ENCODE peak calls at places on chromosomes 13 and 19, in nine cellular contexts. Y is A673, F is Peyer's patch, L is MCF 10A, C is WTC11, D is endodermal cell, H is AG09319, E is epithelial cell of esophagus, S is ascending aorta. O is an unnamed sample.

GRCh38 chr13:113860579-113861432 is 3.1 kb downstream of the GAS6 start:
- DNase-seq in D (peak; percentile 94), E (no peak), L (no peak), S (no peak), F (no peak), C (peak; percentile 80), Y (no peak), H (no peak), O (no peak)

GRCh38 chr13:54424344-54424743 is 1395.7 kb downstream of the OLFM4 start:
- DNase-seq in H (no peak), F (no peak), C (no peak), D (peak; percentile 44), Y (no peak), S (no peak), E (no peak), L (no peak), O (no peak)

GRCh38 chr13:85603735-85604134 is 195.5 kb downstream of the SLITRK6 start:
- DNase-seq in C (no peak), D (no peak), F (no peak), Y (no peak), H (no peak), S (no peak), L (no peak), E (no peak), O (no peak)

GRCh38 chr13:97329331-97329730 is 104.6 kb upstream of the RAP2A start:
- DNase-seq in H (no peak), L (no peak), E (no peak), D (no peak), Y (no peak), S (no peak), C (no peak), F (no peak), O (no peak)

GRCh38 chr19:13995017-13995728 is 10.9 kb downstream of the RFX1 start:
- DNase-seq in L (no peak), Y (no peak), D (no peak), F (no peak), S (no peak), C (no peak), H (peak; percentile 19), E (no peak), O (no peak)

GRCh38 chr19:44640518-44640917 is 3.2 kb upstream of the PVR start:
- DNase-seq in C (no peak), Y (no peak), H (peak; percentile 58), F (no peak), S (no peak), D (no peak), E (peak; percentile 36), L (peak; percentile 95), O (no peak)

GRCh38 chr13:97194473-97194872 is 27.7 kb upstream of the MBNL2 start:
- DNase-seq in H (no peak), C (no peak), D (no peak), L (no peak), S (no peak), F (no peak), E (peak; percentile 74), Y (no peak), O (no peak)

GRCh38 chr13:28059214-28059613 is 41.2 kb downstream of the FLT3 start:
- DNase-seq in Y (peak; percentile 31), S (no peak), D (peak; percentile 88), H (no peak), F (peak; percentile 52), E (peak; percentile 49), L (peak; percentile 59), C (peak; percentile 65), O (no peak)

GRCh38 chr13:94128430-94128829 is 351.1 kb downstream of the DCT start:
- DNase-seq in D (no peak), Y (no peak), C (no peak), F (no peak), S (no peak), L (no peak), E (no peak), H (no peak), O (no peak)

GRCh38 chr19:19540707-19541515 is 2.8 kb downstream of the CILP2 start:
- DNase-seq in E (peak; percentile 80), S (no peak), D (peak; percentile 97), F (peak; percentile 73), L (peak; percentile 46), H (no peak), C (peak; percentile 98), Y (peak; percentile 59), O (no peak)

GRCh38 chr13:90049989-90050671 is 1297.4 kb upstream of the MIR17HG start:
- DNase-seq in S (no peak), L (no peak), Y (peak; percentile 25), F (no peak), D (no peak), H (no peak), C (no peak), E (no peak), O (no peak)

GRCh38 chr19:58001895-58002369 is 688 bp downstream of the ZNF606 start:
- DNase-seq in Y (peak; percentile 50), D (no peak), L (no peak), E (peak; percentile 29), H (no peak), S (no peak), C (no peak), F (no peak), O (no peak)

GRCh38 chr19:1811942-1812425 is at the start of gene ATP8B3:
- DNase-seq in Y (no peak), L (no peak), E (no peak), H (no peak), D (no peak), F (peak; percentile 75), C (no peak), S (no peak), O (no peak)
- TF ChIP-seq CTCF in Y (peak; percentile 32), L (no peak), E (no peak), H (peak; percentile 5), D (peak; percentile 54), F (no peak), C (no peak), S (no peak), O (peak; percentile 22)

GRCh38 chr19:7841751-7842660 is 12.0 kb downstream of the EVI5L start:
- DNase-seq in H (no peak), E (no peak), D (no peak), L (no peak), F (no peak), C (no peak), Y (no peak), S (no peak), O (no peak)

GRCh38 chr19:7843521-7843920 is 13.5 kb downstream of the EVI5L start:
- DNase-seq in H (no peak), F (no peak), C (no peak), E (no peak), L (no peak), S (no peak), D (no peak), Y (no peak), O (no peak)

GRCh38 chr19:7840629-7841028 is 10.6 kb downstream of the EVI5L start:
- DNase-seq in S (no peak), C (no peak), F (no peak), D (no peak), Y (no peak), L (no peak), H (no peak), E (no peak), O (no peak)

GRCh38 chr19:7844405-7844804 is 14.4 kb downstream of the EVI5L start:
- DNase-seq in L (no peak), F (no peak), E (no peak), H (no peak), S (no peak), Y (no peak), D (no peak), C (no peak), O (no peak)

DNA sequence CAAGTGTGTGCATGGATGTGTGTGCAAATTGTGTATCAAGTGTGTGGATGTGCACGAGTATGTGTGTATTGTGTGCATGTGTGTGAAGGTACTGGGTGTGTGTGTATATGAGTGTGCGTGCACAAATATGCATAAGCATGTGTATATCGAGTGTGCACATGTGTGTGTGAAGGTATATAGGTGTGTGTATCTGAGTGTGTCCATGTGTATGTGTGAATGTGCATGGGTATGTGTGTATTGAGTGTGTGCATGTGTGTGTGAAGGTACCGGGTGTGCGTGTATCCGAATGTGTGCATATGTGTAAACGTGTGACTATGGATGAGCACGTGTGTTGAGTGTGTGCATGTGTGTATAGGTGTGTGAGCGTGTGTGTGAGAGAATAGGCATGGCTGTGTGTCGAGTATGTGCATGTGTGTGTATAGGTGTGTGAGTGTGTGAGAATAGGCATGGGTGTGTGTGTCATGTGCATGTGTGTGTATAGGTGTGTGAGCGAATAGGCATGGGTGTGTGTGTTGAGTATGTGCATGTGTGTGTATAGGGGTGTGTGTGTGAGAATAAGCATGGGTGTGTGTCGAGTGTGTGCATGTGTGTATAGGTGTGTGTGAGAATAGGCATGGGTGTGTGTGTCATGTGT is 12.8 kb downstream of the EVI5L start:
- DNase-seq in S (no peak), D (no peak), E (no peak), Y (no peak), C (no peak), L (no peak), F (no peak), H (no peak), O (no peak)
- TF ChIP-seq CTCF in S (no peak), D (no peak), E (no peak), Y (no peak), C (no peak), L (no peak), F (no peak), H (no peak), O (no peak)

GRCh38 chr19:45733160-45733810 is at the start of gene MEIOSIN:
- DNase-seq in Y (no peak), L (no peak), E (no peak), S (no peak), D (no peak), H (no peak), C (no peak), F (no peak), O (no peak)

GRCh38 chr19:45729774-45730388 is 815 bp downstream of the FBXO46 start:
- DNase-seq in S (no peak), F (no peak), Y (no peak), C (no peak), E (peak; percentile 74), H (no peak), D (peak; percentile 85), L (peak; percentile 65), O (no peak)

GRCh38 chr19:45730389-45731288 is at the start of gene FBXO46:
- DNase-seq in D (peak; percentile 99), S (peak; percentile 95), Y (peak; percentile 100), H (peak; percentile 92), F (peak; percentile 96), C (peak; percentile 97), E (peak; percentile 99), L (peak; percentile 99), O (peak; percentile 94)
- TF ChIP-seq CTCF in D (no peak), S (no peak), Y (no peak), H (peak; percentile 12), F (no peak), C (no peak), E (no peak), L (no peak), O (no peak)

DNA sequence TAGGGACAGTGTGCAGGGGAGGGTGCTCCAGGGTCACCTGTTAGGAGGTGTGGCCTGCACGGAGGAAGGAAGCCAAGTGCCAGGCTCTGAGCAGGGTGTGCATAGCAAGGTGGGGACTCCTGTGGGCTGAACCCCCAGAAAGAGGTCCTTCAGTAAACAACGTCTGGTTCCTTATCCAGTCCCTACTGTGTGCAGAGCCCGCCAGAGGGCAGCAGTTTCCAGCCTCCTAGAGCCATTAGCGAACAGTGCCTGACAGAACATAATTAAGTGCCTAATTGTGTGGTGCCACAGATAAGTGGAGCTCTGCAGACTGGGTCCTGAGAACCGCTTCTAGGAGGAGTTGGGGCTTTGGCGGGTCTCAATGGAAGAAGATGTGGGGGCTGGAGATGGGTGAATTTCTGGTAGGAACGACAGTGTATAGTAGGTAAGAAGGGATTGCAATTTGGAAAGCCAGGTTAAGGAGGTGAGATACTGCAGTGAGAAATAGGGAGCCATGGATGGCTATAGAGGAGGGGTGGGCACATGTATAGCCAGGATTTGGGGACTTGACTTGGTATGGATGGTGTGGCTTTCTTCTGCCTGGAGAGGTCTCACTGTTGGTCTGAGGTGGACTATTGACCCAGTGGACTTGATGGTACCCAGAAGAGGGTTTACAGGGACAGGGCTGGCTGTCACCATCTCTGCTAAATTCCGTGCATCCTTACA is 323.1 kb downstream of the ZNF536 start:
- DNase-seq in E (no peak), H (no peak), D (peak; percentile 86), C (peak; percentile 72), S (no peak), Y (no peak), F (no peak), L (no peak), O (no peak)
- TF ChIP-seq CTCF in E (no peak), H (no peak), D (peak; percentile 80), C (no peak), S (no peak), Y (peak; percentile 15), F (no peak), L (no peak), O (peak; percentile 16)

O was measured in AG09309.